ENCODE peak calls at places on chromosomes 2 and 18, in eight cellular contexts. A is D341Med, V is GM12865, L is T-helper 17 cell, P is tibial nerve, D is iris pigment epithelial cell, I is cardiac fibroblast, U is GOT3. M is an unnamed sample.

GRCh38 chr18:36334798-36335197 is 37.3 kb downstream of the FHOD3 start:
- DNase-seq in I (no peak), V (no peak), P (no peak), L (no peak), A (no peak), D (no peak), U (no peak), M (no peak)

GRCh38 chr2:217918220-217919024 is 84.4 kb downstream of the TNS1 start:
- DNase-seq in I (no peak), U (no peak), P (no peak), V (peak; percentile 9), D (peak; percentile 32), A (no peak), L (no peak), M (no peak)

GRCh38 chr2:135839713-135840112 is 2.7 kb upstream of the LCT start:
- DNase-seq in P (no peak), L (no peak), U (no peak), I (peak; percentile 88), V (no peak), D (peak; percentile 91), A (no peak), M (no peak)

GRCh38 chr2:5474716-5475115 is 217.5 kb upstream of the SOX11 start:
- DNase-seq in I (no peak), D (no peak), V (no peak), U (no peak), L (no peak), P (no peak), A (no peak), M (no peak)

GRCh38 chr2:71615769-71616730 is 162.7 kb downstream of the DYSF start:
- DNase-seq in A (peak; percentile 2), U (no peak), V (no peak), D (no peak), I (no peak), L (no peak), P (no peak), M (no peak)

GRCh38 chr2:18559531-18559930 is 922 bp downstream of the RDH14 start:
- DNase-seq in L (no peak), I (no peak), A (no peak), V (no peak), D (no peak), P (no peak), U (no peak), M (no peak)

GRCh38 chr2:46857871-46858696 is 57.5 kb downstream of the MCFD2 start:
- DNase-seq in L (no peak), U (no peak), I (peak; percentile 88), A (no peak), P (no peak), V (no peak), D (peak; percentile 82), M (no peak)

GRCh38 chr2:226583715-226584114 is 215.9 kb downstream of the IRS1 start:
- DNase-seq in A (no peak), I (peak; percentile 85), U (no peak), L (no peak), P (no peak), V (no peak), D (peak; percentile 91), M (no peak)

GRCh38 chr2:188367164-188367563 is 75.5 kb downstream of the GULP1 start:
- DNase-seq in P (no peak), V (no peak), A (no peak), U (no peak), D (no peak), L (no peak), I (no peak), M (peak; percentile 83)

GRCh38 chr2:186641132-186641806 is 51.4 kb downstream of the ITGAV start:
- DNase-seq in L (no peak), I (no peak), U (no peak), D (no peak), V (peak; percentile 27), A (no peak), P (no peak), M (no peak)

GRCh38 chr2:131030478-131030971 is 62.7 kb downstream of the FAM168B start:
- DNase-seq in V (no peak), U (no peak), P (no peak), I (no peak), A (no peak), L (no peak), D (no peak), M (no peak)

GRCh38 chr2:112916145-112916571 is 5.2 kb downstream of the IL37 start:
- DNase-seq in U (no peak), A (no peak), I (no peak), V (peak; percentile 32), D (no peak), L (no peak), P (no peak), M (no peak)

GRCh38 chr2:23654756-23655155 is 269.8 kb downstream of the KLHL29 start:
- DNase-seq in D (no peak), P (no peak), I (no peak), U (no peak), V (no peak), A (no peak), L (no peak), M (no peak)

GRCh38 chr2:23584054-23584745 is 199.2 kb downstream of the KLHL29 start:
- DNase-seq in L (no peak), A (peak; percentile 62), V (no peak), P (no peak), U (no peak), D (no peak), I (no peak), M (peak; percentile 91)

GRCh38 chr18:79897940-79898625 is 53.4 kb downstream of the SLC66A2 start:
- DNase-seq in L (no peak), U (no peak), A (no peak), P (no peak), V (no peak), I (no peak), D (no peak), M (no peak)

GRCh38 chr2:219506802-219507554 is 7.3 kb upstream of the ASIC4 start:
- DNase-seq in I (no peak), A (peak; percentile 73), U (no peak), P (no peak), D (no peak), L (no peak), V (no peak), M (no peak)

GRCh38 chr18:805008-805754 is 6.9 kb downstream of the YES1 start:
- DNase-seq in A (no peak), D (no peak), V (peak; percentile 38), I (no peak), U (no peak), P (no peak), L (no peak), M (no peak)

GRCh38 chr2:234203135-234203984 is 152.9 kb downstream of the SPP2 start:
- DNase-seq in U (no peak), A (no peak), L (no peak), V (no peak), D (peak; percentile 96), I (peak; percentile 93), P (no peak), M (no peak)

GRCh38 chr2:95039410-95039809 is 13.9 kb downstream of the MAL start:
- DNase-seq in L (no peak), I (no peak), D (no peak), A (no peak), P (no peak), V (no peak), U (no peak), M (no peak)

GRCh38 chr2:238119756-238120462 is 18.6 kb upstream of the KLHL30 start:
- DNase-seq in P (no peak), U (no peak), L (no peak), D (no peak), A (no peak), I (no peak), V (peak; percentile 33), M (no peak)

GRCh38 chr2:11212645-11213044 is 57.4 kb downstream of the SLC66A3 start:
- DNase-seq in U (no peak), P (no peak), V (no peak), L (no peak), I (no peak), A (no peak), D (peak; percentile 9), M (no peak)

GRCh38 chr2:173605994-173606393 is 251.3 kb downstream of the CDCA7 start:
- DNase-seq in I (no peak), L (no peak), A (no peak), V (no peak), D (no peak), U (no peak), P (no peak), M (no peak)

GRCh38 chr2:212147921-212148513 is 390.6 kb downstream of the ERBB4 start:
- DNase-seq in D (peak; percentile 12), V (peak; percentile 7), L (no peak), P (no peak), U (no peak), I (peak; percentile 29), A (peak; percentile 20), M (no peak)

GRCh38 chr2:2026252-2026831 is 282.0 kb upstream of the PXDN start:
- DNase-seq in V (no peak), I (no peak), P (no peak), L (no peak), U (no peak), D (no peak), A (no peak), M (no peak)